ENCODE peak calls at places on chromosomes 2 and 18, in ten cellular contexts. O is transverse colon, E is breast epithelium, U is suprapubic skin, H is HCT116, K is GM23338, F is SK-N-SH, T is K562, Q is upper lobe of left lung, P is sigmoid colon. Z is an unnamed sample.

GRCh38 chr2:216221806-216222205 is 112.7 kb downstream of the XRCC5 start:
- DNase-seq in K (no peak), T (no peak), P (no peak), H (no peak), F (no peak), E (no peak), U (no peak), O (no peak), Q (no peak), Z (no peak)

GRCh38 chr2:68853915-68854314 is 17.3 kb downstream of the BMP10 start:
- DNase-seq in H (no peak), T (no peak), O (no peak), U (no peak), Q (no peak), F (no peak), E (no peak), K (no peak), P (no peak), Z (no peak)

GRCh38 chr2:191857406-191857805 is 10.5 kb upstream of the CAVIN2 start:
- DNase-seq in K (no peak), E (no peak), H (no peak), O (no peak), P (no peak), F (no peak), U (no peak), T (no peak), Q (no peak), Z (no peak)

GRCh38 chr2:127891806-127892205 is 6.0 kb upstream of the AMMECR1L start:
- DNase-seq in K (peak; percentile 63), F (no peak), Q (no peak), T (no peak), U (no peak), H (no peak), E (no peak), O (no peak), P (no peak), Z (no peak)

GRCh38 chr18:37450434-37451133 is 115.0 kb downstream of the CELF4 start:
- DNase-seq in F (peak; percentile 81), K (peak; percentile 89), P (peak; percentile 71), E (no peak), U (no peak), O (no peak), H (no peak), T (no peak), Q (peak; percentile 55), Z (no peak)

GRCh38 chr2:215272918-215273317 is 38.9 kb upstream of the ATIC start:
- DNase-seq in Q (no peak), T (no peak), U (no peak), F (no peak), H (no peak), E (no peak), K (no peak), O (no peak), P (no peak), Z (no peak)

GRCh38 chr2:3399403-3399802 is 19.9 kb downstream of the TRAPPC12 start:
- DNase-seq in K (no peak), U (no peak), P (no peak), F (no peak), H (no peak), T (no peak), E (no peak), Q (no peak), O (no peak), Z (no peak)

GRCh38 chr2:28951910-28952805 is 28.9 kb upstream of the TOGARAM2 start:
- DNase-seq in H (no peak), E (no peak), O (no peak), Q (no peak), F (no peak), T (no peak), U (peak; percentile 80), P (peak; percentile 70), K (peak; percentile 31), Z (no peak)

GRCh38 chr2:218570850-218571249 is 2.2 kb downstream of the CNOT9 start:
- DNase-seq in P (no peak), H (no peak), F (no peak), O (no peak), K (no peak), E (no peak), U (no peak), Q (no peak), T (no peak), Z (no peak)

GRCh38 chr2:207930747-207931146 is 94.6 kb downstream of the PLEKHM3 start:
- DNase-seq in K (peak; percentile 25), O (peak; percentile 73), H (peak; percentile 39), E (no peak), Q (peak; percentile 77), T (no peak), P (peak; percentile 73), U (no peak), F (peak; percentile 47), Z (peak; percentile 77)

GRCh38 chr2:11254100-11254536 is 90.3 kb downstream of the ROCK2 start:
- DNase-seq in F (no peak), O (no peak), E (no peak), K (no peak), U (no peak), P (no peak), H (no peak), T (no peak), Q (no peak), Z (no peak)

GRCh38 chr18:36186461-36187137 is 698 bp upstream of the MOCOS start:
- DNase-seq in P (no peak), H (no peak), U (no peak), F (peak; percentile 62), K (peak; percentile 73), O (peak; percentile 71), E (no peak), T (peak; percentile 69), Q (peak; percentile 90), Z (no peak)

GRCh38 chr2:156110890-156111289 is 221.6 kb downstream of the NR4A2 start:
- DNase-seq in Q (no peak), U (no peak), F (peak; percentile 5), H (peak; percentile 37), K (peak; percentile 70), O (peak; percentile 39), T (no peak), E (no peak), P (no peak), Z (no peak)

GRCh38 chr2:218399391-218400166 is at the start of gene CTDSP1:
- DNase-seq in O (peak; percentile 98), E (peak; percentile 95), U (peak; percentile 98), T (peak; percentile 63), F (peak; percentile 94), K (peak; percentile 98), H (peak; percentile 88), P (peak; percentile 99), Q (peak; percentile 97), Z (peak; percentile 97)

GRCh38 chr2:73970850-73971471 is 13.7 kb upstream of the TET3 start:
- DNase-seq in O (peak; percentile 82), Q (no peak), T (peak; percentile 62), U (no peak), P (peak; percentile 79), H (no peak), K (peak; percentile 45), F (peak; percentile 50), E (peak; percentile 49), Z (no peak)

GRCh38 chr2:9799729-9800632 is 43.3 kb upstream of the TAF1B start:
- DNase-seq in O (peak; percentile 92), Q (peak; percentile 91), H (peak; percentile 72), U (peak; percentile 91), F (peak; percentile 98), K (peak; percentile 92), P (peak; percentile 90), E (peak; percentile 77), T (peak; percentile 87), Z (peak; percentile 80)

GRCh38 chr18:31291688-31292087 is 26.3 kb upstream of the DSG1 start:
- DNase-seq in H (no peak), O (no peak), U (no peak), T (no peak), K (no peak), E (no peak), Q (no peak), F (no peak), P (no peak), Z (no peak)

GRCh38 chr2:174593574-174594203 is 3.9 kb downstream of the WIPF1 start:
- DNase-seq in H (no peak), U (no peak), P (no peak), E (no peak), Q (no peak), O (peak; percentile 58), T (no peak), F (no peak), K (peak; percentile 37), Z (no peak)

DNA sequence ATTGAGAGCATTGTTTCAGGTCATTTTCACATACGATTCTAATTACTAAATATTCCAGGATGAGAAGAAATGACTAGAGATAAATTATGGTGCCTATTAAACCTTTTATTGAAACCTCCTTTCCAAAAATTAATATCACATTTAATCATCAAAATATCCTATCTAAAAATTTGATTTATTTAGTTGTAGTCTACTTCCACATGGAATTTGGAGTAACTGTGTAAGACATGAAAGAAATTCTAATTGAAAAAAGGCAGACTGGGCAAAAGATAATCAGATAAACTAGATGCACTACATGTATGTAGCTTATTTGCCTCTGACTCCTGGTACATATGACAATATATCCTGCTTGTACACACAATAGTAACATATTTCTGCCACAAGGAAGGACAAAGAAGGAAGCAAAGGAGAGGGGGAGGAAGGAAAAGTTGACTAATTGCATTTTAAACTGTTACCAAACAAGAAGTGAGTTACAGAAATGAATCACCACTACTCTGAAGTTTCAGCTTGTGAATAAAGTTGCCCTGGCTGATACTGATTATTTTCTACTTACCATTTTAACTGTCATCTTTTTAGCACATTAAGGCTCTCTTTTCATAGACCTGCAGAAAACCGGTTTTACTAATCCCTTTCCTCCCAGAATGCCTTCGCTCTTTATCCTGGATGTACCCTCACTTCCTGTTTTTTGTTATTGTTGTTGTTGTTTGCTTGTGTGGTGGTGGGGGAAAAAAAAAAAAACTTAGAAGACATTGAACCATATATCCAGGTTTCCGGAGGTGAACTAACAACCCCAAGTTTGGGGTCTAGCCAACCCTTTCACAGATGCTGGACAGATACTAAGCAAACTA is 28.4 kb downstream of the NRXN1 start:
- DNase-seq in T (no peak), Q (no peak), F (no peak), O (no peak), K (peak; percentile 66), P (no peak), E (no peak), H (no peak), U (no peak), Z (no peak)
- H3K4me1 ChIP-seq in T (no peaks in the 10 kb centered on the region), Q (no peaks in the 10 kb centered on the region), F (peaks cover 6% of the 10 kb centered on the region), O (no peaks in the 10 kb centered on the region), K (peaks cover 75% of the 10 kb centered on the region), P (no peaks in the 10 kb centered on the region), E (no peaks in the 10 kb centered on the region), H (no peaks in the 10 kb centered on the region), U (peaks cover 4% of the 10 kb centered on the region), Z (no peaks in the 10 kb centered on the region)

GRCh38 chr2:101900375-101900774 is 91.4 kb upstream of the IL1R2 start:
- DNase-seq in K (no peak), H (no peak), T (no peak), O (no peak), E (no peak), U (no peak), F (no peak), P (no peak), Q (no peak), Z (no peak)
- TF ChIP-seq POLR2AphosphoS5 in K (no peak), H (no peak), T (no peak), O (no peak), E (no peak), U (no peak), F (no peak), P (no peak), Q (no peak), Z (no peak)

GRCh38 chr2:70523672-70523995 is 30.0 kb downstream of the TGFA start:
- DNase-seq in P (no peak), E (no peak), O (no peak), Q (no peak), F (no peak), U (no peak), K (no peak), H (no peak), T (no peak), Z (no peak)
- H3K27ac ChIP-seq in P (no peak overlapping the region), E (no peak overlapping the region), O (peak overlapping the region; percentile 79), Q (peak overlapping the region; percentile 81), F (no peak overlapping the region), U (peak overlapping the region; percentile 90), K (no peak overlapping the region), H (peak overlapping the region; percentile 81), T (no peak overlapping the region), Z (no peak overlapping the region)

GRCh38 chr2:33000986-33001385 is 54.2 kb downstream of the LTBP1 start:
- DNase-seq in K (no peak), F (no peak), O (no peak), E (no peak), U (no peak), P (no peak), Q (no peak), H (no peak), T (no peak), Z (no peak)
- H3K4me1 ChIP-seq in K (no peaks in the 10 kb centered on the region), F (no peaks in the 10 kb centered on the region), O (no peaks in the 10 kb centered on the region), E (no peaks in the 10 kb centered on the region), U (no peaks in the 10 kb centered on the region), P (no peaks in the 10 kb centered on the region), Q (no peaks in the 10 kb centered on the region), H (no peaks in the 10 kb centered on the region), T (peaks cover 3% of the 10 kb centered on the region), Z (no peaks in the 10 kb centered on the region)